ENCODE peak calls at places on chromosomes 11 and 22, in six cellular contexts. W is stimulated activated CD8-positive, alpha-beta memory T cell treated with anti-CD3 and anti-CD28 coated beads, Interleukin-15, amount 100 ng/mL, for 4 hours; I is ovary; B is stimulated activated CD4-positive, alpha-beta T cell treated with anti-CD3 and anti-CD28 coated beads, Interleukin-2, amount 100 ng/mL, for 48 hours; M is mucosa of descending colon; T is adrenal gland. F is an unnamed sample.

GRCh38 chr11:8934735-8935478 is 2.2 kb upstream of the C11orf16 start:
- DNase-seq in W (no peak), I (no peak), B (no peak), M (no peak), T (peak), F (no peak)

GRCh38 chr11:8251767-8252295 is 11.8 kb downstream of the LMO1 start:
- DNase-seq in W (no peak), I (no peak), B (no peak), M (no peak), T (no peak), F (no peak)

GRCh38 chr11:29616611-29617010 is 400.2 kb downstream of the KCNA4 start:
- DNase-seq in W (no peak), I (no peak), B (no peak), M (no peak), T (no peak), F (no peak)

GRCh38 chr11:78605296-78605695 is 30.6 kb upstream of the NARS2 start:
- DNase-seq in W (no peak), I (no peak), B (no peak), M (no peak), T (no peak), F (no peak)

GRCh38 chr11:13463779-13464290 is 813 bp upstream of the BTBD10 start:
- DNase-seq in W (no peak), I (no peak), B (no peak), M (no peak), T (no peak), F (no peak)

GRCh38 chr11:72363112-72363511 is 71.2 kb downstream of the CLPB start:
- DNase-seq in W (no peak), I (no peak), B (no peak), M (no peak), T (no peak), F (no peak)

GRCh38 chr11:115503083-115503885 is 931 bp downstream of the CADM1 start:
- DNase-seq in W (no peak), I (peak), B (no peak), M (peak), T (peak), F (peak)

GRCh38 chr11:96741068-96741467 is 351.3 kb downstream of the JRKL start:
- DNase-seq in W (no peak), I (no peak), B (no peak), M (no peak), T (no peak), F (no peak)

GRCh38 chr11:14644396-14645246 is 1.0 kb downstream of the PDE3B start:
- DNase-seq in W (peak), I (peak), B (peak), M (peak), T (peak), F (peak)

GRCh38 chr11:70087446-70088167 is 9.5 kb downstream of the ANO1 start:
- DNase-seq in W (no peak), I (no peak), B (no peak), M (no peak), T (no peak), F (no peak)

GRCh38 chr22:47645450-47645914 is 883.0 kb downstream of the TBC1D22A start:
- DNase-seq in W (no peak), I (no peak), B (no peak), M (no peak), T (no peak), F (no peak)

GRCh38 chr22:36775589-36775965 is 342 bp downstream of the IFT27 start:
- DNase-seq in W (no peak), I (peak), B (peak), M (peak), T (peak), F (peak)

GRCh38 chr11:118910309-118911112 is 15.2 kb downstream of the BCL9L start:
- DNase-seq in W (no peak), I (peak), B (no peak), M (peak), T (peak), F (no peak)

GRCh38 chr11:84922836-84923235 is 704.3 kb downstream of the DLG2 start:
- DNase-seq in W (no peak), I (no peak), B (no peak), M (no peak), T (peak), F (no peak)

GRCh38 chr22:37409557-37409956 is 17.7 kb downstream of the ELFN2 start:
- DNase-seq in W (no peak), I (no peak), B (no peak), M (no peak), T (no peak), F (no peak)

GRCh38 chr11:23973244-23973643 is 523.6 kb upstream of the LUZP2 start:
- DNase-seq in W (no peak), I (no peak), B (no peak), M (no peak), T (no peak), F (no peak)

GRCh38 chr22:47788461-47788860 is 1026.0 kb downstream of the TBC1D22A start:
- DNase-seq in W (no peak), I (no peak), B (no peak), M (no peak), T (no peak), F (no peak)

GRCh38 chr22:46147061-46147460 is 3.3 kb upstream of the PPARA start:
- DNase-seq in W (no peak), I (no peak), B (no peak), M (no peak), T (peak), F (no peak)

GRCh38 chr11:101555366-101555765 is 28.4 kb downstream of the TRPC6 start:
- DNase-seq in W (no peak), I (no peak), B (no peak), M (no peak), T (no peak), F (no peak)

GRCh38 chr11:121557348-121557747 is 104.6 kb upstream of the SORL1-AS1 start:
- DNase-seq in W (no peak), I (no peak), B (no peak), M (no peak), T (no peak), F (no peak)

GRCh38 chr11:46675288-46675851 is 25.0 kb downstream of the ARHGAP1 start:
- DNase-seq in W (no peak), I (peak), B (no peak), M (no peak), T (peak), F (no peak)

GRCh38 chr11:112537846-112538330 is 277.2 kb upstream of the PLET1 start:
- DNase-seq in W (no peak), I (no peak), B (no peak), M (no peak), T (no peak), F (no peak)

GRCh38 chr11:60887531-60887930 is 18.9 kb downstream of the PRPF19 start:
- DNase-seq in W (no peak), I (no peak), B (peak), M (no peak), T (peak), F (peak)

GRCh38 chr11:66368484-66368883 is 3.1 kb downstream of the SLC29A2 start:
- DNase-seq in W (no peak), I (no peak), B (no peak), M (no peak), T (no peak), F (no peak)

GRCh38 chr11:34978236-34979191 is 62.1 kb downstream of the PDHX start:
- DNase-seq in W (no peak), I (no peak), B (no peak), M (no peak), T (no peak), F (no peak)

GRCh38 chr11:112558691-112559090 is 298.0 kb upstream of the PLET1 start:
- DNase-seq in W (no peak), I (no peak), B (no peak), M (no peak), T (no peak), F (no peak)

GRCh38 chr11:71499546-71499945 is 27.5 kb upstream of the KRTAP5-7 start:
- DNase-seq in W (no peak), I (no peak), B (no peak), M (no peak), T (peak), F (no peak)

GRCh38 chr11:1228183-1228821 is 5.4 kb downstream of the MUC5B start:
- DNase-seq in W (no peak), I (no peak), B (no peak), M (peak), T (peak), F (no peak)

GRCh38 chr11:12242071-12242672 is 131.8 kb downstream of the MICAL2 start:
- DNase-seq in W (peak), I (no peak), B (no peak), M (no peak), T (no peak), F (peak)

GRCh38 chr11:41039592-41039991 is 419.9 kb downstream of the LRRC4C start:
- DNase-seq in W (no peak), I (no peak), B (no peak), M (no peak), T (no peak), F (no peak)

GRCh38 chr22:47175151-47175760 is 412.8 kb downstream of the TBC1D22A start:
- DNase-seq in W (no peak), I (peak), B (no peak), M (peak), T (peak), F (no peak)

GRCh38 chr22:45441158-45441557 is 27.7 kb downstream of the RIBC2 start:
- DNase-seq in W (no peak), I (peak), B (peak), M (no peak), T (peak), F (peak)

F was measured in COR-L47.